ENCODE peak calls at places on chromosomes 3 and 15, in seven cellular contexts. M is GM10248, A is GM13976, H is K562, B is thoracic aorta, S is left lung, C is choroid plexus epithelial cell. F is an unnamed sample.

GRCh38 chr3:78077178-78077577 is 1037.3 kb downstream of the ROBO2 start:
- DNase-seq in H (no peak), M (no peak), S (no peak), B (no peak), A (no peak), C (no peak), F (no peak)

GRCh38 chr15:49645937-49646336 is 25.1 kb downstream of the DTWD1 start:
- DNase-seq in A (no peak), H (peak; percentile 4), B (no peak), S (no peak), C (peak; percentile 90), M (no peak), F (no peak)

GRCh38 chr3:42055291-42055690 is 35.9 kb upstream of the TRAK1 start:
- DNase-seq in H (no peak), S (no peak), M (no peak), A (no peak), B (no peak), C (peak; percentile 91), F (no peak)

GRCh38 chr15:66249623-66250174 is 3.9 kb downstream of the MEGF11 start:
- DNase-seq in M (no peak), S (no peak), A (no peak), H (no peak), C (peak; percentile 14), B (no peak), F (no peak)

GRCh38 chr3:46405301-46406079 is 1.4 kb downstream of the CCR5AS start:
- DNase-seq in H (no peak), S (peak; percentile 75), A (no peak), C (peak; percentile 53), M (no peak), B (no peak), F (no peak)

GRCh38 chr3:13452490-13453335 is 27.4 kb upstream of the HDAC11 start:
- DNase-seq in A (peak; percentile 65), H (peak; percentile 80), B (no peak), C (peak; percentile 79), M (peak; percentile 60), S (no peak), F (peak; percentile 61)

GRCh38 chr3:140664111-140664510 is 13.8 kb upstream of the TRIM42 start:
- DNase-seq in M (no peak), C (no peak), S (no peak), B (no peak), A (no peak), H (no peak), F (no peak)

GRCh38 chr15:40908095-40908494 is 13.8 kb downstream of the VPS18 start:
- DNase-seq in B (no peak), A (no peak), S (no peak), M (no peak), C (no peak), H (no peak), F (no peak)

GRCh38 chr15:64344651-64345262 is 11.2 kb downstream of the CSNK1G1 start:
- DNase-seq in M (no peak), S (no peak), A (no peak), H (no peak), C (peak; percentile 28), B (no peak), F (no peak)

GRCh38 chr15:55993804-55994539 is 560 bp upstream of the NEDD4 start:
- DNase-seq in A (peak; percentile 34), B (no peak), M (peak; percentile 22), C (peak; percentile 64), H (peak; percentile 47), S (no peak), F (peak; percentile 19)

GRCh38 chr3:12658593-12659058 is 5.3 kb downstream of the RAF1 start:
- DNase-seq in S (no peak), A (no peak), H (no peak), C (peak; percentile 65), B (no peak), M (no peak), F (no peak)

GRCh38 chr15:94375997-94376396 is 144.6 kb downstream of the MCTP2 start:
- DNase-seq in H (no peak), S (no peak), M (no peak), A (no peak), C (no peak), B (no peak), F (no peak)
- TF ChIP-seq CTCF in H (no peak), S (no peak), M (no peak), A (no peak), C (no peak), B (no peak), F (no peak)

GRCh38 chr3:178482981-178483380 is 53.3 kb upstream of the KCNMB2 start:
- DNase-seq in S (no peak), B (no peak), A (no peak), C (no peak), M (no peak), H (no peak), F (no peak)
- TF ChIP-seq CTCF in S (no peak), B (no peak), A (no peak), C (no peak), M (no peak), H (no peak), F (no peak)

GRCh38 chr3:66038726-66039589 is at the start of gene MAGI1:
- DNase-seq in S (peak; percentile 89), H (peak; percentile 78), M (peak; percentile 79), C (peak; percentile 98), A (peak; percentile 91), B (peak; percentile 60), F (peak; percentile 89)
- TF ChIP-seq CTCF in S (no peak), H (no peak), M (no peak), C (no peak), A (no peak), B (no peak), F (no peak)

DNA sequence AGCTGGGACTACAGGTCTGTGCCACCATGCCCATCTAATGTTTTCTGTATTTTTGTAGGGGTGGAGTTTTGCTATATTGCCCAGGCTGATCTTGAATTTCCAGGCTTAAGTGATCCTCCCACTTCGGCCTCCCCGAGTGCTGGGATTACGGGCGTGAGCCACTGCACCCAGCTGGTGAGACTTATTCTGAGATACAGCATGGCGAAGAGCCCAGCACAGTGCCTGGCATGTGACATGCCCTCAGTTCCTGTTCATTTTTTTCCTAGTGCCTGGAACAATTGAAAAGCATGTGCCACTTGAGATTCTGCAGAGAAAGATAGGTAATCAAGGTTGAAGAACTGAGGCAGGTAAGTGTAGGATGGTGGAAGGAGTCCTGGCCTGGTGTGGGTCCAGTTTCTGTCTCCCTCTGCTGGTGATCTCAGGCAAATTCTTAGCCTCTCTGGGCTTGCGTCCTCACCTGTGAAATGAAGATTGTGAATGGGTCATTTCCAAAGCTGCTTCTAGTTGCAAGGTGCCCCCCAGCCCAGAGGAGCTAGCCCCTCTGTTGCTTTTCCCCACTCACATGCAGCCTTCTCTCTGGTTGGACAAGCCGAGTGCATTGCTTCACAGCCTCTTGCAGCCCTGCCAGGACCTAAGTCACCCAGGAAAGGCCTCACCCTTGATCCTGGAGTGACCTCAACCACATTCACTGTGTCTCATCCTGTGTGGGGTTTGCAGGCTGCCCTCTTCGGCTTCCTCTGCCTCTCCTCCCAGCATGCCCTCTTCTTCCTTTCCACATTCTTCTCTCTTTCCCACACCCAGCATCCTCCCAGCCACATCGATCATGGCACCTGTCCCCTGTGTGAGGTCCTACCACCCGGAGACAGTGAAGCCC is 4.3 kb upstream of the RHCG start:
- DNase-seq in S (no peak), M (no peak), C (no peak), H (peak; percentile 11), B (no peak), A (no peak), F (no peak)
- TF ChIP-seq CTCF in S (no peak), M (no peak), C (peak; percentile 48), H (peak; percentile 39), B (no peak), A (no peak), F (peak; percentile 32)

DNA sequence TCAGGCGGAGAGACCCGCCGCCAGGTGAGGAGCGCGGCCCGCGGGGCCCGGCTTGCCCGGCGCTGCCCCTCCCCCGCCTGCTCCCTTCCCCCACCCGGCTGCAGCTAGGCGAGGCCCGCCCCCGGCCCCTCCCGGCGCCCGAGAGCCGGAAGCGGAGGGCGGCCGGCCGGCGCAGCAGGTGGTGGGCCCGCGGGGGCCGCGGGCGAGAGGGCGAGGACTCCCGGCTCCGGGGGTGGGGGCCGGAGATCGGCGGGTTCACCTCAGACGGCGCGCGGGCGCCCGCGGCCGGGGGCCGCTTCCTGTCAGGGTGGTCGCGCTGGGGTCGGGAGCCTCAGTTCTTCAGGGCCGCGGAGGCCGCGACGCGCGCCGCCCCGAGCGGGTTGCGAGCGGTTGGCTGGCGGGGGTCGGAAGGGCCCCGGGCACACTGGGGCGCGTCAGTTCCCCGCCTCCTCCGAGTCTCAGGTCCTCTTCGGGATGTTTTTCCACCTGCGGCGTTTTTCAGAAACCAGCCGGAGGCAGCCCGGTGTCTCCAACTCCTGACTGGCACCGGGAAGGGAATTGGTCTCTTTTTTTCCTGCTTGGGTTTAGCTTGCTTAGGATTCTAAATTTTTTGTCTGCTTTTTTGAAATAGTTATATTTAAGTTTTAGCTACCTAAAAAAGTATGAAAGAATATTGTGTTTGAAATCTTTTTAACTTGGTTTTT is 462 bp downstream of the ZFAND6 start:
- DNase-seq in H (peak; percentile 83), M (peak; percentile 79), S (no peak), B (peak; percentile 5), A (peak; percentile 85), C (peak; percentile 33), F (peak; percentile 85)
- TF ChIP-seq CTCF in H (no peak), M (no peak), S (no peak), B (no peak), A (no peak), C (no peak), F (no peak)

DNA sequence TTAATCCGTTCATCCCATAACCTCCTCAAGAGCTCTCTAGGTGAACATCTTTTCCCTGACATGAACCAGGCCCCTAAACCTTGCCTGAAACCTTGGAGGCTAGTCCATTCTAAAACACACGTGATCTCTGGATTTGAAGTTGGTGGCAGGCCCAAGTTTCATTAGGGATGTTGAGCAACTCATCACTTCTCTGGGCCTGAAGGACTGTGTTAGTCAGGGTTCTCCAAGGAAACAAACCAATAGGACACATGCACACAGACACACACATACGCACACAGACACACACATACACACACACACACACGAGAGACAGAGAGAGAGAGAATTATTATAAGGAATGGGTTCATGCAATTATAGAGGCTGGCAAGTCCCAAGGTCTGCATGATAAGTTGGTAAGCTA is 31.9 kb downstream of the ACAN start:
- DNase-seq in M (no peak), C (no peak), A (no peak), S (no peak), B (no peak), H (no peak), F (no peak)
- TF ChIP-seq CTCF in M (no peak), C (no peak), A (no peak), S (no peak), B (no peak), H (no peak), F (no peak)

GRCh38 chr3:5041315-5041714 is 62.1 kb downstream of the BHLHE40 start:
- DNase-seq in S (no peak), H (no peak), B (no peak), C (no peak), M (no peak), A (no peak), F (no peak)
- TF ChIP-seq CTCF in S (no peak), H (peak; percentile 52), B (no peak), C (no peak), M (no peak), A (no peak), F (no peak)